ENCODE peak calls at places on chromosomes 16 and 17, in six cellular contexts. V is mesenchymal stem cell, C is neuronal stem cell, M is H1, Y is H9, O is trophoblast cell. U is an unnamed sample.

GRCh38 chr16:60329110-60329509 is 1595.0 kb upstream of the GOT2 start:
- DNase-seq in O (no peak), M (no peak), C (no peak), V (no peak), Y (no peak), U (no peak)

GRCh38 chr17:5354886-5355415 is 64.5 kb downstream of the NUP88 start:
- DNase-seq in V (no peak), Y (no peak), O (no peak), M (no peak), C (no peak), U (no peak)

GRCh38 chr16:86392751-86393150 is 117.6 kb upstream of the FOXF1 start:
- DNase-seq in Y (no peak), O (no peak), V (peak), M (no peak), C (no peak), U (peak)

GRCh38 chr17:76997981-76998531 is 129.9 kb downstream of the MGAT5B start:
- DNase-seq in M (no peak), C (no peak), V (no peak), O (no peak), Y (no peak), U (no peak)

GRCh38 chr17:58028591-58028990 is 21.5 kb upstream of the SRSF1 start:
- DNase-seq in Y (no peak), V (no peak), M (no peak), O (no peak), C (no peak), U (no peak)

GRCh38 chr17:74873874-74874614 is 1.2 kb upstream of the FDXR start:
- DNase-seq in Y (no peak), M (no peak), C (no peak), V (peak), O (no peak), U (no peak)

GRCh38 chr17:32349503-32349853 is 479 bp upstream of the ZNF207 start:
- DNase-seq in C (no peak), M (no peak), Y (no peak), O (peak), V (no peak), U (no peak)

GRCh38 chr16:84930298-84931106 is 80.8 kb downstream of the ZDHHC7 start:
- DNase-seq in O (no peak), M (no peak), C (no peak), Y (no peak), V (no peak), U (no peak)

GRCh38 chr16:16096161-16096857 is 127.0 kb downstream of the ABCC6 start:
- DNase-seq in Y (no peak), V (peak), C (no peak), M (no peak), O (peak), U (peak)

GRCh38 chr16:88320947-88321634 is 61.7 kb upstream of the ZNF469 start:
- DNase-seq in Y (no peak), O (no peak), C (no peak), V (no peak), M (no peak), U (no peak)

GRCh38 chr16:76639685-76640289 is 362.6 kb downstream of the CNTNAP4 start:
- DNase-seq in C (no peak), V (peak), O (peak), M (peak), Y (peak), U (peak)

GRCh38 chr17:19409509-19409908 is 1.5 kb upstream of the RNF112 start:
- DNase-seq in V (peak), M (no peak), C (no peak), O (peak), Y (no peak), U (peak)

GRCh38 chr17:75096082-75096625 is 8.4 kb downstream of the SLC16A5 start:
- DNase-seq in O (peak), C (no peak), V (peak), Y (peak), M (no peak), U (peak)

GRCh38 chr16:30896203-30896889 is at the start of gene CTF1:
- DNase-seq in O (peak), V (peak), C (peak), M (peak), Y (peak), U (peak)

GRCh38 chr17:63945851-63946439 is 13.8 kb upstream of the CD79B start:
- DNase-seq in O (no peak), M (no peak), V (no peak), C (no peak), Y (no peak), U (no peak)

GRCh38 chr17:35041390-35041789 is 22.1 kb downstream of the RFFL start:
- DNase-seq in C (no peak), Y (no peak), V (no peak), M (no peak), O (no peak), U (no peak)

GRCh38 chr17:12070561-12070960 is 49.9 kb downstream of the MAP2K4 start:
- DNase-seq in M (no peak), V (peak), O (peak), Y (no peak), C (no peak), U (peak)

GRCh38 chr17:78716814-78717393 is 65.2 kb downstream of the CYTH1 start:
- DNase-seq in O (no peak), V (no peak), C (no peak), Y (no peak), M (peak), U (peak)
- H3K4ac ChIP-seq in O (no peak), V (no peak), C (no peak), Y (no peak), M (no peak), U (peak)

GRCh38 chr16:57045694-57046381 is 46.5 kb upstream of the CPNE2 start:
- DNase-seq in V (peak), O (peak), M (peak), C (peak), Y (peak), U (peak)
- H2AFZ ChIP-seq in V (no peak), O (no peak), M (peak), C (peak), Y (no peak), U (peak)

GRCh38 chr16:971582-971905 is 760 bp upstream of the LMF1 start:
- DNase-seq in V (no peak), Y (no peak), O (no peak), M (no peak), C (no peak), U (no peak)

GRCh38 chr16:970379-970765 is 412 bp downstream of the LMF1 start:
- DNase-seq in O (peak), V (no peak), M (no peak), Y (no peak), C (peak), U (no peak)

GRCh38 chr16:968620-969019 is 2.2 kb downstream of the LMF1 start:
- DNase-seq in V (no peak), O (no peak), M (no peak), Y (no peak), C (no peak), U (no peak)

GRCh38 chr16:970766-971581 is at the start of gene LMF1:
- DNase-seq in Y (peak), M (peak), O (peak), V (peak), C (peak), U (peak)

DNA sequence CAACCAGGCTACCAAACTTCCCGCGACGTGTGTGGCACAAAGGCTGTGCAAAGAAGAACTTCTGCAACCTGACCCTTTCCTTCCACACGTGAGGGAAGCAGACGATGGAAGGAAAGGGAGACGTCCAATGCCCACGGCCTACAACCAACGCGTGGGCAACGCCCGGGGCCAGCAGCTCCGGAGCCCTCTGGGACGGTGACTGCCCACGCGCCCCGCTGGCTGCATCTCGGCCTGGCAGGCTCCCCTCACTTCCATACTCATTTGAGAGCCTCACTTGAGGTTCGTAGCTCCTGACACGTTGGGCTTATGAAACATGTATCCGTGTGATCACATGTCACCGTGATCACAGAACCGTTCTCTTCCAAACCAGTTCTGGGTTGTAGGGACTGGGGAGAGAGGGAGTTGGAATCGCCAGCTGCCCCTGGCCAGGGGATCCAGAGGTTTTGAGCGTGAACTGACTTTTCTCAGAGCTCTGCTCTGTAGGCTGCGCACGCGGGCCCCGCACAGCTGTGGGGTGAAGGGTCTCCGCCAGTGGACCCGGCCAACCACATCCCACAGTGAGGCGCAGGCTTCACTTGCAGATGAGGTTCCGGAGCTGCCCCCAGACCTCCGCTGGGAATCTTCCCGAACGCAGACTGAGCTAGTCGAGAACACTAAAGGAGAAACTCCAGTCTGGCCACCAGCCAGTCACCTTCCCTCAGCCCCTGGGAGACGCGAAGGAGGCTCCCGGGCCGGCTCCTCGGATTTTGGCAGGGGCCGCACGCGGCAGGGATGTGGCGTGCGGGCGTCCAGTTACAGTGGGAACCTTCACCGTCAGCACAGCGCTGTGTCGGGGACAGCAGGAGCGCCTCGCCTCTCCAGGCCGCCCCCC is 1.0 kb downstream of the LMF1 start:
- DNase-seq in O (peak), M (peak), Y (no peak), C (no peak), V (no peak), U (peak)
- H3K4ac ChIP-seq in O (peak), M (no peak), Y (no peak), C (no peak), V (peak), U (peak)

DNA sequence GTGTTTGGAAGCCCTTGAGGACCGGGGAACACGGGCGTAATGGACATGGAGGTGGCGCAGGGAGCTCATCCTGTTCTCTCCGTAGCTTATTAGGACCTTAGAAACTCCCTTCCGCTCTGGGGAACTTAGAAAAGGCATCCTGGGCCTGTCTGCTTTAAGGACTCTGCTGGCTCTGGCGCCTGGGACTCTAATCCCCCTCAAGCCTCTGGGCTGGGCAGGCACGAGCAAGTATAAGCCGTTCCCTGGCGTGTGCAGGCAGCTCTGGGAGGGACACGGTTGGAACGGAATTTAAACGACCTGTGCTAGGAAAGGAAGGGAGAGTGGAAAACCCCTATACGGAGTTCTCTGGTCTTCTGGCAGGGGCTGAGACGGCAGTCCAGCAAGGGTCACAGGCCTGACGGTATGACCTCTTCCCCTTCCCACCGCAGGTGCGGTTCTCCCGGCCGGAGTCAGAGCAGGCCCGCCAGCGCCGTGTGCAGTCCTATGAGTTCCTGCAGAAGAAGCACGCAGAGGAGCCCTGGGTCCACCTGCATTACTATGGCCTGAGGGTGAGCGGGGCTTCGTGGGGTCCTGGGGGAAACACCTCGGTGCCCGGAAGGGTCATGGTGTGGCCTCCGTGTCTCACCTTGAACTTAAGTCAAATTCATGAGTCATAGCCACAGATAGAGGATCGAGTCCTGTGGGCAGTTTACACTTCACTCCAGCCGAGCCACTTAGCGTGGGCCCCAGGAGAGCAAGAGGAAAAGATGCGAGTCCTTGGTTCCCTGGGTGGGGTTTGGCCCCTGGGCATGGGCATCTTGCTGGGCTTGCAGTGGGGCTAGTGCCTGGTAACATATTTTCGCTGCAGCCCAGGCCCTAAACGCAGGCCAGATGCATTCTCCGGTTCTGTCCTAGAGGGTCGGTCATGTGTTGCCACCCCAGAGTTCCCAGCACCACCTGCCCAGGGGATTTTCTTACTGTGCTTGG is 17.7 kb downstream of the POLR3E start:
- DNase-seq in C (no peak), M (no peak), V (no peak), Y (no peak), O (no peak), U (no peak)
- H2AFZ ChIP-seq in C (no peak), M (no peak), V (no peak), Y (no peak), O (no peak), U (no peak)

DNA sequence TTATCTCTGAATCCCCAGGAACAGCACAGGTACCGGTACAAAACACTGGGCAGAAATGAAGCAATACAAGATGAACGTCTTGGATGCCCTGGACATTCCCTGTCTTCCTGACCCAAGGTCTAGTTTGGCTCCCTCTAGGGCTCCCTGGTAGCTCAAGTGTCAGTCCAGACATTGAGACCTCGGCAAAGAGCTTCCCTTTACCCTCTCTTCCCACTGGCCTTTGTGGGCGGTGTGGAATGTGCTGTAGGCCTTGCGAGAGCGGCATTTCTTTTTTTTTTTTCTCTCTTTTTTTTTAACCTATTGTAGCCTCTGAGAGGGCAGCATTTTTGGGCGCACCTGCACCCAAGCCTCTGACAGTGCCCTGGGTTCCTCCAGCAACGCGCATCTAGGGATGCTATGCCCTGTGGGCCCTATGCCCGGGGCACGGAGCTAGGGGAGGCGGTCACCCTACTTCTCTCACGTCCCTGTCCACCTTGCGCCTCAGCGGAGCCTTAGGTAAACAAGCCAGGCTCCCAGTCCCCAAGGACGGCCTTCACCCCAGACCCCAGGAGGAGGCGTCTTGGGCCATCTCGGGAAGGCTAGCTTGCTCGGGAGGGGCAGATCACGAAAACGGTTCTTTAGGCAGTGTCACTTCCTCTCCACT is 1.2 kb upstream of the NFATC3 start:
- DNase-seq in Y (no peak), M (no peak), V (peak), O (peak), C (peak), U (peak)
- H3K4ac ChIP-seq in Y (no peak), M (no peak), V (peak), O (peak), C (no peak), U (peak)